ENCODE peak calls at places on chromosomes 16 and 17, in eight cellular contexts. R, B, Q, V, F, N, T and S are unnamed samples.

GRCh38 chr16:11562941-11563340 is 23.8 kb downstream of the LITAF start:
- DNase-seq in Q (no peak), F (no peak), B (no peak), T (no peak), R (no peak), V (no peak), N (no peak), S (no peak)

GRCh38 chr17:64390066-64390465 is 594 bp downstream of the PECAM1 start:
- DNase-seq in N (no peak), R (no peak), T (no peak), B (no peak), V (no peak), Q (no peak), F (no peak), S (no peak)

GRCh38 chr17:81536299-81537290 is 8.4 kb downstream of the FSCN2 start:
- DNase-seq in N (no peak), B (no peak), T (no peak), V (no peak), F (no peak), Q (no peak), R (no peak), S (no peak)

GRCh38 chr17:55577687-55578086 is 66.4 kb upstream of the SMIM36 start:
- DNase-seq in Q (no peak), F (peak; percentile 34), N (no peak), B (peak; percentile 8), R (no peak), T (no peak), V (peak; percentile 7), S (no peak)

GRCh38 chr17:81489986-81490598 is 22.5 kb downstream of the ACTG1 start:
- DNase-seq in Q (no peak), N (no peak), R (no peak), T (no peak), V (no peak), B (no peak), F (no peak), S (no peak)

GRCh38 chr16:66961065-66961744 is at the start of gene CES3:
- DNase-seq in B (peak; percentile 38), F (peak; percentile 40), T (peak; percentile 87), R (peak; percentile 75), V (no peak), Q (no peak), N (peak; percentile 86), S (peak; percentile 66)

GRCh38 chr16:13307255-13307654 is 405.9 kb downstream of the SHISA9 start:
- DNase-seq in F (no peak), Q (peak; percentile 88), T (no peak), V (no peak), R (no peak), B (no peak), N (peak; percentile 7), S (no peak)

GRCh38 chr17:38465420-38466345 is 37.4 kb downstream of the ARHGAP23 start:
- DNase-seq in B (no peak), N (peak; percentile 80), R (no peak), Q (peak; percentile 51), T (no peak), V (no peak), F (peak; percentile 72), S (no peak)

GRCh38 chr17:72976971-72977767 is 115.3 kb downstream of the SLC39A11 start:
- DNase-seq in V (no peak), Q (peak; percentile 60), N (no peak), F (peak; percentile 38), R (peak; percentile 82), T (peak; percentile 78), B (no peak), S (no peak)

GRCh38 chr17:81396722-81397313 is 1.6 kb downstream of the BAHCC1 start:
- DNase-seq in F (peak; percentile 61), T (no peak), V (peak; percentile 58), R (no peak), B (no peak), Q (no peak), N (no peak), S (no peak)

GRCh38 chr16:56041556-56042140 is 149.6 kb upstream of the GNAO1 start:
- DNase-seq in Q (no peak), N (no peak), R (peak; percentile 7), B (peak; percentile 0), F (no peak), T (no peak), V (no peak), S (peak; percentile 11)

GRCh38 chr16:10992797-10993196 is 48.4 kb downstream of the CLEC16A start:
- DNase-seq in T (peak; percentile 67), V (no peak), B (no peak), R (peak; percentile 52), F (no peak), N (no peak), Q (no peak), S (no peak)

GRCh38 chr16:55035037-55035436 is 104.4 kb downstream of the IRX5 start:
- DNase-seq in N (peak; percentile 61), B (no peak), Q (no peak), V (no peak), T (no peak), R (peak; percentile 19), F (no peak), S (no peak)

GRCh38 chr17:18158022-18158600 is 25.5 kb upstream of the ALKBH5 start:
- DNase-seq in N (no peak), Q (peak; percentile 50), F (peak; percentile 93), T (no peak), V (no peak), R (peak; percentile 86), B (peak; percentile 93), S (peak; percentile 91)

GRCh38 chr16:79307214-79307613 is 293.3 kb downstream of the MAF start:
- DNase-seq in R (no peak), V (peak; percentile 27), Q (no peak), T (no peak), B (no peak), F (peak; percentile 47), N (no peak), S (no peak)

GRCh38 chr17:51703364-51704341 is 443.3 kb downstream of the UTP18 start:
- DNase-seq in B (no peak), F (peak; percentile 70), N (no peak), R (no peak), Q (no peak), V (no peak), T (no peak), S (no peak)

GRCh38 chr17:59435238-59435637 is 103.8 kb downstream of the YPEL2 start:
- DNase-seq in F (no peak), B (no peak), N (no peak), Q (no peak), V (no peak), R (no peak), T (no peak), S (no peak)

GRCh38 chr17:16214190-16215001 is 938 bp downstream of the NCOR1 start:
- DNase-seq in F (no peak), V (no peak), Q (no peak), R (no peak), B (no peak), N (no peak), T (no peak), S (no peak)

GRCh38 chr17:16920628-16921020 is 51.3 kb downstream of the TNFRSF13B start:
- DNase-seq in F (peak; percentile 3), T (no peak), R (no peak), B (no peak), N (no peak), Q (no peak), V (no peak), S (no peak)

GRCh38 chr17:7579001-7579838 is at the start of gene CD68:
- DNase-seq in Q (peak; percentile 76), V (no peak), N (peak; percentile 81), B (peak; percentile 41), R (peak; percentile 71), T (peak; percentile 83), F (peak; percentile 54), S (peak; percentile 72)

GRCh38 chr17:50064253-50064991 is 8.5 kb downstream of the ITGA3 start:
- DNase-seq in N (peak; percentile 88), B (no peak), V (no peak), R (peak; percentile 86), T (peak; percentile 93), F (no peak), Q (peak; percentile 86), S (no peak)

GRCh38 chr17:74130276-74130675 is 73.2 kb upstream of the RPL38 start:
- DNase-seq in N (no peak), B (no peak), T (no peak), V (no peak), Q (no peak), F (no peak), R (no peak), S (no peak)

GRCh38 chr17:17169396-17169795 is 36.7 kb downstream of the PLD6 start:
- DNase-seq in N (no peak), V (no peak), B (no peak), T (no peak), F (no peak), R (no peak), Q (no peak), S (no peak)

GRCh38 chr16:56910654-56911539 is 21.0 kb upstream of the HERPUD1 start:
- DNase-seq in T (peak; percentile 38), R (no peak), Q (peak; percentile 81), N (no peak), V (no peak), B (no peak), F (no peak), S (no peak)

GRCh38 chr17:60354223-60354622 is 37.7 kb downstream of the USP32 start:
- DNase-seq in V (no peak), B (no peak), N (no peak), F (no peak), R (no peak), T (peak; percentile 63), Q (peak; percentile 84), S (no peak)

GRCh38 chr16:81519298-81520150 is 74.9 kb downstream of the CMIP start:
- DNase-seq in Q (no peak), B (no peak), F (no peak), T (no peak), V (no peak), N (no peak), R (no peak), S (no peak)

GRCh38 chr16:54073356-54073755 is 213.2 kb downstream of the IRX3 start:
- DNase-seq in R (no peak), F (no peak), Q (no peak), V (no peak), T (no peak), B (no peak), N (no peak), S (no peak)

GRCh38 chr17:38464723-38465419 is 36.6 kb downstream of the ARHGAP23 start:
- DNase-seq in T (peak; percentile 96), N (peak; percentile 80), V (peak; percentile 84), R (peak; percentile 64), Q (peak; percentile 77), F (peak; percentile 84), B (no peak), S (no peak)

GRCh38 chr17:82330322-82331239 is 3.0 kb downstream of the SECTM1 start:
- DNase-seq in F (no peak), N (peak; percentile 80), B (no peak), V (no peak), R (no peak), T (peak; percentile 91), Q (no peak), S (no peak)

GRCh38 chr17:59617141-59617757 is 2.4 kb upstream of the CLTC start:
- DNase-seq in F (no peak), T (no peak), Q (no peak), V (no peak), N (no peak), R (no peak), B (no peak), S (no peak)

GRCh38 chr17:41772586-41773189 is 13.8 kb downstream of the JUP start:
- DNase-seq in R (no peak), T (no peak), F (no peak), V (no peak), N (no peak), B (no peak), Q (no peak), S (no peak)

GRCh38 chr17:31512796-31513195 is 121.3 kb downstream of the RAB11FIP4 start:
- DNase-seq in B (no peak), F (no peak), R (no peak), Q (no peak), N (no peak), V (no peak), T (no peak), S (no peak)

GRCh38 chr17:60039509-60040442 is 38.9 kb downstream of the HEATR6 start:
- DNase-seq in T (no peak), F (no peak), Q (no peak), V (no peak), N (no peak), B (no peak), R (no peak), S (no peak)

GRCh38 chr17:77460514-77461046 is 319.8 kb downstream of the SEC14L1 start:
- DNase-seq in R (no peak), N (no peak), Q (no peak), B (no peak), F (no peak), V (no peak), T (no peak), S (no peak)